ENCODE peak calls at places on chromosomes 1 and 21, in six cellular contexts. W, M, K, G, R and O are unnamed samples.

GRCh38 chr1:9555942-9556341 is 16.7 kb downstream of the SLC25A33 start:
- DNase-seq in W (no peak), M (no peak), K (no peak), G (no peak), R (no peak), O (no peak)

GRCh38 chr21:36461918-36462486 is 17.9 kb downstream of the CLDN14 start:
- DNase-seq in W (no peak), M (no peak), K (no peak), G (no peak), R (no peak), O (no peak)

GRCh38 chr1:67987046-67987799 is 63.2 kb downstream of the DIRAS3 start:
- DNase-seq in W (no peak), M (no peak), K (peak; percentile 93), G (peak; percentile 16), R (peak; percentile 86), O (peak; percentile 99)

GRCh38 chr1:184791199-184791935 is 36.7 kb upstream of the EDEM3 start:
- DNase-seq in W (no peak), M (no peak), K (peak; percentile 81), G (no peak), R (no peak), O (peak; percentile 19)

GRCh38 chr1:205775717-205776056 is 405 bp upstream of the RAB29 start:
- DNase-seq in W (no peak), M (no peak), K (peak; percentile 53), G (no peak), R (no peak), O (peak; percentile 78)

GRCh38 chr1:108661030-108661609 is at the start of gene HENMT1:
- DNase-seq in W (peak; percentile 48), M (no peak), K (peak; percentile 88), G (peak; percentile 86), R (peak; percentile 28), O (peak; percentile 67)

GRCh38 chr1:61287734-61288133 is 205.4 kb downstream of the NFIA start:
- DNase-seq in W (no peak), M (no peak), K (peak; percentile 74), G (no peak), R (no peak), O (peak; percentile 30)

GRCh38 chr1:213570487-213570886 is 417.3 kb upstream of the PROX1 start:
- DNase-seq in W (no peak), M (no peak), K (peak; percentile 3), G (peak; percentile 50), R (no peak), O (no peak)

GRCh38 chr1:153962088-153963029 is 978 bp downstream of the SLC39A1 start:
- DNase-seq in W (no peak), M (peak; percentile 69), K (peak; percentile 83), G (peak; percentile 51), R (no peak), O (peak; percentile 82)

GRCh38 chr1:29172415-29172814 is 9.3 kb downstream of the SRSF4 start:
- DNase-seq in W (no peak), M (no peak), K (no peak), G (no peak), R (no peak), O (no peak)

GRCh38 chr1:230091473-230092231 is 24.6 kb downstream of the GALNT2 start:
- DNase-seq in W (no peak), M (no peak), K (peak; percentile 67), G (no peak), R (no peak), O (peak; percentile 49)

GRCh38 chr21:38351961-38352521 is 95.2 kb downstream of the KCNJ15 start:
- DNase-seq in W (no peak), M (no peak), K (peak; percentile 91), G (peak; percentile 54), R (peak; percentile 75), O (peak; percentile 73)

GRCh38 chr1:117367769-117368059 is 465 bp downstream of the MAN1A2 start:
- DNase-seq in W (no peak), M (no peak), K (no peak), G (no peak), R (no peak), O (no peak)

GRCh38 chr1:97143236-97143882 is 421.8 kb downstream of the PTBP2 start:
- DNase-seq in W (no peak), M (no peak), K (peak; percentile 81), G (no peak), R (no peak), O (peak; percentile 58)

GRCh38 chr1:180930687-180931086 is 18.0 kb downstream of the KIAA1614 start:
- DNase-seq in W (no peak), M (no peak), K (no peak), G (no peak), R (no peak), O (no peak)

GRCh38 chr1:214187152-214187900 is 93.6 kb upstream of the SMYD2 start:
- DNase-seq in W (no peak), M (no peak), K (peak; percentile 24), G (no peak), R (no peak), O (no peak)